ENCODE peak calls at places on chromosomes 5 and 9, in ten cellular contexts. D, U, C, H, Y, T, V, N, M and P are unnamed samples.

GRCh38 chr9:21294325-21294724 is 10.8 kb downstream of the IFNA5 start:
- DNase-seq in D (no peak), U (no peak), C (no peak), H (no peak), Y (no peak), T (no peak), V (no peak), N (peak), M (no peak), P (no peak)

GRCh38 chr5:110852541-110852940 is 113.7 kb downstream of the SLC25A46 start:
- DNase-seq in D (no peak), U (no peak), C (no peak), H (no peak), Y (no peak), T (no peak), V (no peak), N (no peak), M (no peak), P (no peak)

GRCh38 chr9:13648676-13649075 is 369.2 kb upstream of the MPDZ start:
- DNase-seq in D (no peak), U (no peak), C (no peak), H (no peak), Y (no peak), T (no peak), V (no peak), N (peak), M (no peak), P (peak)

GRCh38 chr5:126433708-126434107 is 10.5 kb downstream of the GRAMD2B start:
- DNase-seq in D (no peak), U (no peak), C (no peak), H (no peak), Y (no peak), T (no peak), V (no peak), N (no peak), M (no peak), P (no peak)

GRCh38 chr9:112069318-112070169 is 105.6 kb downstream of the SUSD1 start:
- DNase-seq in D (no peak), U (no peak), C (no peak), H (no peak), Y (no peak), T (no peak), V (no peak), N (no peak), M (no peak), P (peak)

GRCh38 chr9:130463141-130463540 is 18.4 kb downstream of the ASS1 start:
- DNase-seq in D (no peak), U (no peak), C (no peak), H (no peak), Y (no peak), T (no peak), V (no peak), N (no peak), M (no peak), P (no peak)

GRCh38 chr5:90479611-90480385 is 5.1 kb downstream of the POLR3G start:
- DNase-seq in D (no peak), U (no peak), C (no peak), H (no peak), Y (no peak), T (no peak), V (no peak), N (no peak), M (no peak), P (peak)

GRCh38 chr5:168047043-168047668 is 244.3 kb upstream of the WWC1 start:
- DNase-seq in D (peak), U (no peak), C (no peak), H (no peak), Y (no peak), T (peak), V (no peak), N (no peak), M (peak), P (peak)

GRCh38 chr9:2427016-2427891 is 194.3 kb upstream of the VLDLR start:
- DNase-seq in D (no peak), U (no peak), C (no peak), H (no peak), Y (no peak), T (no peak), V (no peak), N (no peak), M (no peak), P (no peak)

GRCh38 chr5:6085461-6085860 is 292.9 kb downstream of the MED10 start:
- DNase-seq in D (no peak), U (no peak), C (no peak), H (no peak), Y (no peak), T (peak), V (no peak), N (no peak), M (no peak), P (no peak)

GRCh38 chr5:16773990-16774389 is 157.2 kb upstream of the RETREG1 start:
- DNase-seq in D (no peak), U (no peak), C (no peak), H (no peak), Y (no peak), T (peak), V (no peak), N (no peak), M (peak), P (peak)

GRCh38 chr5:55036477-55036876 is 12.4 kb downstream of the GZMK start:
- DNase-seq in D (no peak), U (no peak), C (no peak), H (no peak), Y (no peak), T (peak), V (no peak), N (no peak), M (no peak), P (peak)

GRCh38 chr9:114156311-114156657 is 947 bp downstream of the COL27A1 start:
- DNase-seq in D (no peak), U (no peak), C (no peak), H (no peak), Y (peak), T (no peak), V (peak), N (no peak), M (no peak), P (no peak)

GRCh38 chr5:151721087-151721646 is 34.5 kb upstream of the SPARC start:
- DNase-seq in D (no peak), U (no peak), C (no peak), H (no peak), Y (no peak), T (no peak), V (no peak), N (no peak), M (no peak), P (peak)

GRCh38 chr5:78665519-78665918 is 16.9 kb upstream of the LHFPL2 start:
- DNase-seq in D (no peak), U (no peak), C (no peak), H (no peak), Y (no peak), T (no peak), V (no peak), N (no peak), M (no peak), P (no peak)

GRCh38 chr5:143263272-143263810 is 140.1 kb downstream of the NR3C1 start:
- DNase-seq in D (no peak), U (no peak), C (no peak), H (no peak), Y (no peak), T (no peak), V (no peak), N (no peak), M (no peak), P (no peak)

GRCh38 chr5:56457887-56458451 is 224.8 kb upstream of the ANKRD55 start:
- DNase-seq in D (no peak), U (no peak), C (no peak), H (no peak), Y (no peak), T (peak), V (no peak), N (no peak), M (no peak), P (no peak)
- H3K27ac ChIP-seq in D (no peak), U (peak), C (peak), H (no peak), Y (no peak), T (peak), V (peak), N (no peak), M (no peak), P (no peak)

GRCh38 chr9:660227-660626 is 181.3 kb upstream of the DMRT1 start:
- DNase-seq in D (no peak), U (no peak), C (no peak), H (no peak), Y (no peak), T (no peak), V (no peak), N (no peak), M (no peak), P (no peak)

GRCh38 chr9:659286-659685 is 182.2 kb upstream of the DMRT1 start:
- DNase-seq in D (no peak), U (no peak), C (no peak), H (no peak), Y (no peak), T (no peak), V (no peak), N (no peak), M (no peak), P (no peak)

GRCh38 chr9:653856-654387 is 187.6 kb upstream of the DMRT1 start:
- DNase-seq in D (no peak), U (no peak), C (no peak), H (no peak), Y (no peak), T (no peak), V (no peak), N (no peak), M (no peak), P (no peak)

GRCh38 chr9:655875-656274 is 185.6 kb upstream of the DMRT1 start:
- DNase-seq in D (no peak), U (peak), C (no peak), H (no peak), Y (no peak), T (no peak), V (peak), N (no peak), M (no peak), P (peak)

DNA sequence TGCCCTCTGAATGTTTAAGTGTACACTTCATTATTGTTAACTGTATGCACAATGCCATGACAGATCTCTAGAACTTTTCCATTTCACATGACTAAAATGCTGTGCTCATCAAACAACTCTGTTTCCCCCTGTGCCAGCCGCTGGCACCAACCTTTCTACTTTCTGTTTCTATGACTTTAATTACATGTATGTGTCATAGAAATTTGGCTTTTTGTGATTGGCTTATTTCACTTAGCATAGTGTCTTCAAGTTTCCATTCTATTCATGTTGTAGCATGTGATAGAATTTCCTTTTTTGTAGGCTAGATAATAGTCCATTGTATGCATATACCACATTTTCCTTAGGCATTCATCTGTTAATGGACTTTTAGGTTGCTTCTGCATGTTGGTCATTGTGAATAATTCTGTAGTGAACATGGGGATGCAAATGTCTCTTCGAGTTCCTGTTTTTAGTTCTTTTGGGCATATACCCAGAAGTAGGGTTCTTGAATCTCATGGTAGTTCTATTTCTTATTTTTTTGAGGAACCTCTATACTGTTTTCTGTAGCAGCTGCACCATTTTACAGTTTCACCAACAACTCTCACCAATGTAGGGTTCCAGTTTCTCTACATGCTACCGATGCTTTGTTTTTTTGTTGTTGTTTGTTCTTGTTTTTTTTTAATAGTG is 184.4 kb upstream of the DMRT1 start:
- DNase-seq in D (no peak), U (no peak), C (no peak), H (no peak), Y (no peak), T (no peak), V (no peak), N (no peak), M (no peak), P (peak)
- H3K27ac ChIP-seq in D (no peak), U (no peak), C (peak), H (no peak), Y (no peak), T (no peak), V (no peak), N (no peak), M (no peak), P (no peak)

GRCh38 chr9:126834672-126835071 is 25.8 kb upstream of the ZBTB34 start:
- DNase-seq in D (no peak), U (no peak), C (no peak), H (no peak), Y (no peak), T (no peak), V (no peak), N (no peak), M (no peak), P (no peak)

GRCh38 chr9:126832440-126832839 is 27.6 kb downstream of the ZBTB43 start:
- DNase-seq in D (no peak), U (no peak), C (no peak), H (no peak), Y (no peak), T (no peak), V (no peak), N (no peak), M (no peak), P (no peak)

GRCh38 chr9:126833710-126834345 is 26.6 kb upstream of the ZBTB34 start:
- DNase-seq in D (no peak), U (no peak), C (no peak), H (no peak), Y (no peak), T (no peak), V (no peak), N (no peak), M (no peak), P (no peak)

GRCh38 chr9:126830827-126831226 is 26.0 kb downstream of the ZBTB43 start:
- DNase-seq in D (no peak), U (no peak), C (no peak), H (no peak), Y (no peak), T (no peak), V (no peak), N (no peak), M (no peak), P (no peak)

GRCh38 chr9:126833020-126833419 is 27.4 kb upstream of the ZBTB34 start:
- DNase-seq in D (no peak), U (no peak), C (no peak), H (no peak), Y (no peak), T (no peak), V (no peak), N (no peak), M (no peak), P (no peak)
- H3K27ac ChIP-seq in D (no peak), U (no peak), C (no peak), H (no peak), Y (no peak), T (no peak), V (no peak), N (no peak), M (no peak), P (no peak)

DNA sequence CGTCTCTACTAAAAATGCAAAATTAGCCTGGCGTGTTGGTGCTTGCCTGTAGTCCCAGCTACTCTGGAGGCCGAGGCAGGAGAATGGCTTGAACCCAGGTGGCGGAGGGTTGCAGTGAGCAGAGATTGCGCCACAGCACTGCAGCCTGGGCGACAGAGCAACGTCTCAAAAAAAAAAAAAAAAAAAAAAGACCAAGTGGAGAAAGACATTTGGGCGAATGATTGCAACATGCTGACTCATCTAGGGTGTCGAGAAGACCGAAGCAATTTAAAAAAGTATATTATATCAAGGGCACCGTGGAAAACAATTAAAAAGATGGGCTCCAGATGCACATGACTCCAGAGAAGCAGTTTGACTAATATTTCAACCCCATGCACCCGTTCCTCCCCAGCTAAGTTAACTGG is 9.2 kb downstream of the KLF4 start:
- DNase-seq in D (no peak), U (peak), C (no peak), H (no peak), Y (no peak), T (peak), V (peak), N (no peak), M (no peak), P (no peak)
- H3K27ac ChIP-seq in D (no peak), U (peak), C (no peak), H (no peak), Y (no peak), T (peak), V (no peak), N (no peak), M (no peak), P (no peak)

GRCh38 chr5:1375871-1376850 is 31.3 kb upstream of the CLPTM1L start:
- DNase-seq in D (no peak), U (no peak), C (no peak), H (no peak), Y (no peak), T (no peak), V (no peak), N (no peak), M (no peak), P (no peak)
- H3K27ac ChIP-seq in D (no peak), U (no peak), C (no peak), H (no peak), Y (no peak), T (no peak), V (no peak), N (no peak), M (no peak), P (no peak)

GRCh38 chr5:53403291-53403690 is 77.1 kb upstream of the FST start:
- DNase-seq in D (no peak), U (no peak), C (no peak), H (no peak), Y (no peak), T (no peak), V (no peak), N (no peak), M (no peak), P (no peak)

GRCh38 chr5:53403758-53404157 is 76.7 kb upstream of the FST start:
- DNase-seq in D (no peak), U (no peak), C (no peak), H (no peak), Y (no peak), T (peak), V (no peak), N (no peak), M (no peak), P (no peak)

GRCh38 chr5:53406630-53407316 is 73.7 kb upstream of the FST start:
- DNase-seq in D (no peak), U (no peak), C (no peak), H (no peak), Y (no peak), T (peak), V (no peak), N (peak), M (no peak), P (no peak)

GRCh38 chr5:53407373-53407772 is 73.1 kb upstream of the FST start:
- DNase-seq in D (no peak), U (no peak), C (no peak), H (no peak), Y (no peak), T (peak), V (no peak), N (no peak), M (no peak), P (no peak)

DNA sequence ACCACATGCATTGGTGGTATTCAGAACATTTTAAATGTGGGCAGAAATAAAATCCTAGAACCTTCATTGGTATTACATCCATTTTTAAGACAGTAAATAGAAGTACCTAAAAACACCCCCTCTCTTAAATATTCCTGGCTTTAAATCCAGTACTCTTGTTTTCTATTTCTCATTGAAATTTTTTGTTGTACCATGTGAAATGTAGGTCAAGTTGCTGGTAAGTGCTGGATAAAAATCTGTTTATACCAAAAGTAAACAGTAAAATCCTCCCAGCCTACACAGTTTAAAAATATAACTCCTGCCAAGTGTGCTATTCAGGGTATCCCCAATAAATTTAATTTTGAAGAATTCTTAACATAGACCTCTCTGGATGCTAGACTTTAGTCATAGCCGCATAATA is 75.0 kb upstream of the FST start:
- DNase-seq in D (no peak), U (no peak), C (no peak), H (no peak), Y (no peak), T (no peak), V (no peak), N (no peak), M (no peak), P (no peak)
- H3K27ac ChIP-seq in D (no peak), U (no peak), C (no peak), H (no peak), Y (no peak), T (peak), V (no peak), N (no peak), M (no peak), P (no peak)

GRCh38 chr5:34552686-34553085 is 103.4 kb upstream of the RAI14 start:
- DNase-seq in D (peak), U (no peak), C (no peak), H (no peak), Y (no peak), T (no peak), V (no peak), N (no peak), M (no peak), P (no peak)
- H3K27ac ChIP-seq in D (no peak), U (peak), C (peak), H (no peak), Y (no peak), T (no peak), V (no peak), N (no peak), M (no peak), P (no peak)